ENCODE peak calls at places on chromosomes 7 and 10, in nine cellular contexts. One of them, this sample, is unnamed.

GRCh38 chr10:98576096-98576495 is 129.4 kb upstream of the HPS1 start:
- DNase-seq in bronchial epithelial cell: no peak
- DNase-seq in endodermal cell: no peak
- DNase-seq in RWPE1: no peak
- DNase-seq in AG04450: no peak
- DNase-seq in foreskin fibroblast: no peak
- DNase-seq in A673: no peak
- DNase-seq in upper lobe of left lung: no peak
- DNase-seq in fibroblast of mammary gland: no peak
- DNase-seq in this sample: no peak

GRCh38 chr10:54800677-54801480 is at the start of gene PCDH15:
- DNase-seq in A673: no peak
- DNase-seq in bronchial epithelial cell: peak; percentile 39
- DNase-seq in RWPE1: peak; percentile 7
- DNase-seq in AG04450: no peak
- DNase-seq in endodermal cell: peak; percentile 82
- DNase-seq in upper lobe of left lung: no peak
- DNase-seq in fibroblast of mammary gland: peak; percentile 31
- DNase-seq in foreskin fibroblast: no peak
- DNase-seq in this sample: peak; percentile 40

GRCh38 chr10:121927361-121927840 is 430 bp downstream of the ATE1 start:
- DNase-seq in AG04450: no peak
- DNase-seq in RWPE1: peak; percentile 84
- DNase-seq in foreskin fibroblast: peak; percentile 69
- DNase-seq in A673: no peak
- DNase-seq in fibroblast of mammary gland: peak; percentile 63
- DNase-seq in bronchial epithelial cell: peak; percentile 64
- DNase-seq in upper lobe of left lung: no peak
- DNase-seq in endodermal cell: peak; percentile 84
- DNase-seq in this sample: no peak

GRCh38 chr10:33291053-33291592 is 43.3 kb downstream of the NRP1 start:
- DNase-seq in bronchial epithelial cell: peak; percentile 89
- DNase-seq in AG04450: peak; percentile 43
- DNase-seq in fibroblast of mammary gland: peak; percentile 73
- DNase-seq in foreskin fibroblast: peak; percentile 84
- DNase-seq in RWPE1: peak; percentile 78
- DNase-seq in A673: peak; percentile 50
- DNase-seq in endodermal cell: no peak
- DNase-seq in upper lobe of left lung: no peak
- DNase-seq in this sample: no peak

GRCh38 chr7:80623465-80624252 is 14.8 kb upstream of the CD36 start:
- DNase-seq in foreskin fibroblast: no peak
- DNase-seq in AG04450: no peak
- DNase-seq in RWPE1: no peak
- DNase-seq in endodermal cell: no peak
- DNase-seq in A673: no peak
- DNase-seq in upper lobe of left lung: no peak
- DNase-seq in fibroblast of mammary gland: no peak
- DNase-seq in bronchial epithelial cell: peak; percentile 87
- DNase-seq in this sample: no peak

GRCh38 chr7:44286618-44287487 is 38.5 kb downstream of the CAMK2B start:
- DNase-seq in bronchial epithelial cell: no peak
- DNase-seq in A673: no peak
- DNase-seq in RWPE1: no peak
- DNase-seq in endodermal cell: peak; percentile 28
- DNase-seq in fibroblast of mammary gland: no peak
- DNase-seq in AG04450: no peak
- DNase-seq in upper lobe of left lung: peak; percentile 57
- DNase-seq in foreskin fibroblast: no peak
- DNase-seq in this sample: peak; percentile 38

GRCh38 chr7:3201306-3201705 is 99.7 kb upstream of the SDK1 start:
- DNase-seq in RWPE1: no peak
- DNase-seq in fibroblast of mammary gland: peak; percentile 49
- DNase-seq in upper lobe of left lung: no peak
- DNase-seq in bronchial epithelial cell: peak; percentile 73
- DNase-seq in endodermal cell: peak; percentile 8
- DNase-seq in AG04450: no peak
- DNase-seq in foreskin fibroblast: no peak
- DNase-seq in A673: no peak
- DNase-seq in this sample: no peak

GRCh38 chr7:134165266-134165665 is 38.1 kb downstream of the LRGUK start:
- DNase-seq in upper lobe of left lung: no peak
- DNase-seq in bronchial epithelial cell: no peak
- DNase-seq in fibroblast of mammary gland: no peak
- DNase-seq in AG04450: no peak
- DNase-seq in foreskin fibroblast: no peak
- DNase-seq in endodermal cell: no peak
- DNase-seq in RWPE1: no peak
- DNase-seq in A673: no peak
- DNase-seq in this sample: no peak

GRCh38 chr10:104297697-104298660 is 29.0 kb downstream of the GSTO2 start:
- DNase-seq in AG04450: no peak
- DNase-seq in foreskin fibroblast: peak; percentile 61
- DNase-seq in RWPE1: no peak
- DNase-seq in fibroblast of mammary gland: peak; percentile 77
- DNase-seq in bronchial epithelial cell: no peak
- DNase-seq in upper lobe of left lung: peak; percentile 25
- DNase-seq in endodermal cell: peak; percentile 94
- DNase-seq in A673: peak; percentile 60
- DNase-seq in this sample: no peak

GRCh38 chr7:111758332-111758731 is 196.0 kb upstream of the IMMP2L start:
- DNase-seq in fibroblast of mammary gland: no peak
- DNase-seq in foreskin fibroblast: no peak
- DNase-seq in A673: no peak
- DNase-seq in bronchial epithelial cell: no peak
- DNase-seq in endodermal cell: no peak
- DNase-seq in RWPE1: no peak
- DNase-seq in upper lobe of left lung: no peak
- DNase-seq in AG04450: no peak
- DNase-seq in this sample: no peak

GRCh38 chr7:45592230-45592991 is 18.2 kb downstream of the ADCY1 start:
- DNase-seq in A673: no peak
- DNase-seq in AG04450: no peak
- DNase-seq in RWPE1: no peak
- DNase-seq in fibroblast of mammary gland: no peak
- DNase-seq in bronchial epithelial cell: no peak
- DNase-seq in upper lobe of left lung: no peak
- DNase-seq in foreskin fibroblast: no peak
- DNase-seq in endodermal cell: peak; percentile 24
- DNase-seq in this sample: no peak

GRCh38 chr10:93115661-93116383 is 42.1 kb downstream of the CYP26A1 start:
- DNase-seq in fibroblast of mammary gland: peak; percentile 60
- DNase-seq in bronchial epithelial cell: peak; percentile 44
- DNase-seq in AG04450: no peak
- DNase-seq in A673: peak; percentile 76
- DNase-seq in upper lobe of left lung: no peak
- DNase-seq in foreskin fibroblast: peak; percentile 69
- DNase-seq in endodermal cell: peak; percentile 95
- DNase-seq in RWPE1: peak; percentile 76
- DNase-seq in this sample: no peak

GRCh38 chr10:33519130-33519860 is 184.8 kb upstream of the NRP1 start:
- DNase-seq in foreskin fibroblast: no peak
- DNase-seq in fibroblast of mammary gland: no peak
- DNase-seq in RWPE1: no peak
- DNase-seq in A673: no peak
- DNase-seq in upper lobe of left lung: no peak
- DNase-seq in AG04450: no peak
- DNase-seq in bronchial epithelial cell: no peak
- DNase-seq in endodermal cell: no peak
- DNase-seq in this sample: no peak

DNA sequence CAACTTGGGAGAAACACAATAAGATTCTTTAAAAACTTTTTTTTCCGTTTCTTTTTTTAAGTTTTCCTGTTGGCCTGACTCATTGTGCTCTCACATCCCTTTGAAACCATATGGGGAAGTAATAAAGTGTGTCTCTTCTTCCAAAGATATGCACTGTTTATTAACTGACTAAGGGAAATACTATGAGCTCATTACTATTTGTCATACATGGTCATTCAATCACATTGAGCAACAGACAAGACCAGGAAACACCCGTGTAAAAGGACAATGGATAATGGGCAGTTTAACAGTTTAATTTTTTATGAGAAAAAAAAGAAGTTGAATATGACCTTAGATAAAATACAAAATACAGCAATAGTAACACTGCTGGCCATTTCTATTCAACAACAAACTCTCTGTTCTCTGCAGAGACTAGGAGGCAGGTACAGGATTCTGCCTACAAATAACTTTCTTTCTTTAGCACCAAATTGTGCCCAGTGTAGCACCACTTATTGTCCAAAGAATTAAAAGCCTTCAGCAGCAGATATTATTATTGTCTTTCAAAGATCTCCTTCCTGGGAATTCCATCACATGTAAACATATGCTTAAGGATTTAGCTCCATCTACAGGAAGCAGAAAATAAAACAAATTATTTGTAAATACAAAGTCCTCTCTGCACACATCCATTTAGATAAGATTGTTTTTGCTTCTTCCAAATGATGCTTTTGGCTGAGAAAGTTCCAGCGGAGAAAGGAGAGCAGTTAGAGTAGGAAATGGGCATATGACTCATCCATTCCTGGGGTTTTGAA is 55.0 kb upstream of the AKR1E2 start:
- DNase-seq in fibroblast of mammary gland: peak; percentile 98
- DNase-seq in AG04450: peak; percentile 77
- DNase-seq in bronchial epithelial cell: peak; percentile 98
- DNase-seq in upper lobe of left lung: no peak
- DNase-seq in A673: peak; percentile 86
- DNase-seq in endodermal cell: no peak
- DNase-seq in RWPE1: peak; percentile 84
- DNase-seq in foreskin fibroblast: peak; percentile 93
- DNase-seq in this sample: no peak
- TF ChIP-seq CTCF in fibroblast of mammary gland: peak; percentile 27
- TF ChIP-seq CTCF in AG04450: peak; percentile 21
- TF ChIP-seq CTCF in bronchial epithelial cell: peak; percentile 24
- TF ChIP-seq CTCF in upper lobe of left lung: peak; percentile 40
- TF ChIP-seq CTCF in A673: peak; percentile 60
- TF ChIP-seq CTCF in endodermal cell: peak; percentile 36
- TF ChIP-seq CTCF in RWPE1: peak; percentile 42
- TF ChIP-seq CTCF in foreskin fibroblast: no peak
- TF ChIP-seq CTCF in this sample: peak; percentile 28

GRCh38 chr7:55552320-55553086 is 19.8 kb downstream of the VOPP1 start:
- DNase-seq in fibroblast of mammary gland: peak; percentile 75
- DNase-seq in upper lobe of left lung: no peak
- DNase-seq in endodermal cell: peak; percentile 58
- DNase-seq in bronchial epithelial cell: peak; percentile 94
- DNase-seq in A673: peak; percentile 50
- DNase-seq in foreskin fibroblast: peak; percentile 62
- DNase-seq in RWPE1: peak; percentile 89
- DNase-seq in AG04450: no peak
- DNase-seq in this sample: no peak

GRCh38 chr7:55548295-55548731 is 24.0 kb downstream of the VOPP1 start:
- DNase-seq in upper lobe of left lung: no peak
- DNase-seq in endodermal cell: peak; percentile 33
- DNase-seq in fibroblast of mammary gland: no peak
- DNase-seq in A673: no peak
- DNase-seq in foreskin fibroblast: no peak
- DNase-seq in bronchial epithelial cell: no peak
- DNase-seq in RWPE1: no peak
- DNase-seq in AG04450: no peak
- DNase-seq in this sample: no peak

GRCh38 chr7:55550838-55551537 is 21.3 kb downstream of the VOPP1 start:
- DNase-seq in fibroblast of mammary gland: no peak
- DNase-seq in upper lobe of left lung: no peak
- DNase-seq in bronchial epithelial cell: no peak
- DNase-seq in endodermal cell: peak; percentile 26
- DNase-seq in AG04450: no peak
- DNase-seq in RWPE1: no peak
- DNase-seq in A673: no peak
- DNase-seq in foreskin fibroblast: no peak
- DNase-seq in this sample: no peak

GRCh38 chr7:55549457-55549856 is 22.8 kb downstream of the VOPP1 start:
- DNase-seq in A673: no peak
- DNase-seq in foreskin fibroblast: no peak
- DNase-seq in fibroblast of mammary gland: no peak
- DNase-seq in AG04450: no peak
- DNase-seq in upper lobe of left lung: no peak
- DNase-seq in endodermal cell: no peak
- DNase-seq in RWPE1: no peak
- DNase-seq in bronchial epithelial cell: no peak
- DNase-seq in this sample: no peak

GRCh38 chr7:55550010-55550409 is 22.3 kb downstream of the VOPP1 start:
- DNase-seq in A673: no peak
- DNase-seq in endodermal cell: peak; percentile 49
- DNase-seq in foreskin fibroblast: no peak
- DNase-seq in upper lobe of left lung: no peak
- DNase-seq in RWPE1: no peak
- DNase-seq in bronchial epithelial cell: no peak
- DNase-seq in fibroblast of mammary gland: no peak
- DNase-seq in AG04450: no peak
- DNase-seq in this sample: no peak
- TF ChIP-seq CTCF in A673: no peak
- TF ChIP-seq CTCF in endodermal cell: peak; percentile 48
- TF ChIP-seq CTCF in foreskin fibroblast: no peak
- TF ChIP-seq CTCF in upper lobe of left lung: peak; percentile 35
- TF ChIP-seq CTCF in RWPE1: no peak
- TF ChIP-seq CTCF in bronchial epithelial cell: peak; percentile 14
- TF ChIP-seq CTCF in fibroblast of mammary gland: no peak
- TF ChIP-seq CTCF in AG04450: no peak
- TF ChIP-seq CTCF in this sample: no peak

DNA sequence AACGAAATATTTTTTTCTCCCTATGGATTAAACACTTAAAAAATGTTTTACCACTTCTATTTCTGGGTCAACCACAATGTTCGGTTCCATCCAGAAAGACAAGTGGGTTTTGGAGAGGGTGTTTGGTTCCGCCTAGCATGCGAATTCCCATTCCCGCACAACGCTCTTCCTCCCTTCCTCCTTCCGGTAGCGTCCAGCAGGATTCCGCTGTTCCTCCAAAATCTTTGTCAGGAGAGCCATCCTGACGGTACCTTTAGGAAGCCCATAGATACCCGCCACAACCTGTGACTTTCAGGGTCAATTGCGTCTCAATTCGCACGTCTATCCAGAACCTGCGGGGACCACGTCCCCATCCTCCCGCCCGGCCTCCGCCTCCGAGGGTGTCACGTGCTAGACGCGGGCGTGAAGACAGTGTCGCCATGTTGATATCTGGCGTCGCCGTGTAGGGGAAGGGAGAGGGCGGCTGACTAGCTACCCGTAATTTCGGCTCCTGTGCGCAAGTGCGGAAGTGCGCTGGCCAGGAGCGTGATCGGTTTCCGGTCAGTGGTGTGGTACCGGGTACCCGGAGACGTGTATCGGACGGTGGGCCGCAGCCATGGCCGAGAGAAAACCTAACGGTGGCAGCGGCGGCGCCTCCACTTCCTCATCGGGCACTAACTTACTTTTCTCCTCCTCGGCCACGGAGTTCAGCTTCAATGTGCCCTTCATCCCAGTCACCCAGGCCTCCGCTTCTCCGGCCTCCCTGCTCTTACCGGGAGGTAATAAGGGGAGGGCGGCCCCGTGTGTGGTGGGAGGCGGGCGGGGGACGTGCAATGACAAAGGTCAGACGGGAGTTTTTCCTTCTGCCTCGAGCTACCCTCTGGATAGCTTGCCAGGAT is at the start of gene SEC23IP:
- DNase-seq in A673: peak; percentile 96
- DNase-seq in AG04450: peak; percentile 90
- DNase-seq in upper lobe of left lung: peak; percentile 96
- DNase-seq in foreskin fibroblast: peak; percentile 98
- DNase-seq in RWPE1: peak; percentile 95
- DNase-seq in endodermal cell: peak; percentile 98
- DNase-seq in fibroblast of mammary gland: peak; percentile 95
- DNase-seq in bronchial epithelial cell: peak; percentile 88
- DNase-seq in this sample: peak; percentile 88
- TF ChIP-seq CTCF in A673: no peak
- TF ChIP-seq CTCF in AG04450: no peak
- TF ChIP-seq CTCF in upper lobe of left lung: peak; percentile 27
- TF ChIP-seq CTCF in foreskin fibroblast: no peak
- TF ChIP-seq CTCF in RWPE1: no peak
- TF ChIP-seq CTCF in endodermal cell: no peak
- TF ChIP-seq CTCF in fibroblast of mammary gland: no peak
- TF ChIP-seq CTCF in bronchial epithelial cell: no peak
- TF ChIP-seq CTCF in this sample: no peak

GRCh38 chr10:103053659-103054581 is 135.8 kb downstream of the CNNM2 start:
- DNase-seq in bronchial epithelial cell: peak; percentile 40
- DNase-seq in foreskin fibroblast: peak; percentile 71
- DNase-seq in upper lobe of left lung: peak; percentile 85
- DNase-seq in A673: peak; percentile 41
- DNase-seq in AG04450: peak; percentile 45
- DNase-seq in endodermal cell: peak; percentile 85
- DNase-seq in RWPE1: peak; percentile 11
- DNase-seq in fibroblast of mammary gland: peak; percentile 81
- DNase-seq in this sample: no peak
- TF ChIP-seq CTCF in bronchial epithelial cell: peak; percentile 39
- TF ChIP-seq CTCF in foreskin fibroblast: peak; percentile 47
- TF ChIP-seq CTCF in upper lobe of left lung: peak; percentile 14
- TF ChIP-seq CTCF in A673: peak; percentile 46
- TF ChIP-seq CTCF in AG04450: peak; percentile 63
- TF ChIP-seq CTCF in endodermal cell: peak; percentile 71
- TF ChIP-seq CTCF in RWPE1: peak; percentile 27
- TF ChIP-seq CTCF in fibroblast of mammary gland: peak; percentile 59
- TF ChIP-seq CTCF in this sample: no peak